ENCODE peak calls at places on chromosomes 16 and 17, in ten cellular contexts. W is stomach, B is spleen, Q is sigmoid colon, D is endothelial cell of umbilical vein, V is transverse colon, A is HepG2, T is Panc1, Y is H1, X is breast epithelium. R is an unnamed sample.

GRCh38 chr16:67560827-67561342 is 1.4 kb upstream of the CTCF start:
- DNase-seq in Q (peak; percentile 38), Y (no peak), D (no peak), B (peak; percentile 48), A (no peak), T (no peak), V (no peak), X (no peak), W (no peak), R (no peak)

GRCh38 chr17:36117505-36118382 is 14.1 kb downstream of the CCL4 start:
- DNase-seq in T (no peak), Q (no peak), X (no peak), A (no peak), B (no peak), V (peak; percentile 34), Y (no peak), W (no peak), D (no peak), R (no peak)

GRCh38 chr17:31398381-31399275 is 7.2 kb downstream of the RAB11FIP4 start:
- DNase-seq in A (no peak), X (no peak), B (peak; percentile 38), W (no peak), Q (no peak), V (no peak), D (no peak), Y (peak; percentile 38), T (no peak), R (no peak)

GRCh38 chr16:85416267-85417109 is 196.6 kb upstream of the GSE1 start:
- DNase-seq in A (peak; percentile 61), W (peak; percentile 88), V (peak; percentile 86), Y (peak; percentile 96), T (no peak), X (no peak), B (peak; percentile 93), D (no peak), Q (peak; percentile 79), R (peak; percentile 92)

GRCh38 chr16:2513405-2514332 is at the start of gene ATP6V0C:
- DNase-seq in Y (peak; percentile 96), V (peak; percentile 96), W (peak; percentile 97), B (peak; percentile 97), D (peak; percentile 76), X (peak; percentile 94), T (no peak), A (peak; percentile 83), Q (peak; percentile 96), R (peak; percentile 99)

GRCh38 chr17:2120550-2121335 is 65.8 kb downstream of the HIC1 start:
- DNase-seq in W (no peak), D (no peak), B (no peak), V (no peak), X (no peak), A (no peak), Y (no peak), T (no peak), Q (no peak), R (no peak)

GRCh38 chr16:30697264-30698138 is 1.5 kb upstream of the SRCAP start:
- DNase-seq in Q (peak; percentile 99), X (no peak), V (no peak), T (peak; percentile 8), A (no peak), W (no peak), D (no peak), B (peak; percentile 8), Y (no peak), R (no peak)

GRCh38 chr16:73068546-73069401 is 20.8 kb upstream of the ZFHX3 start:
- DNase-seq in D (peak; percentile 92), V (peak; percentile 57), A (peak; percentile 63), W (no peak), B (no peak), Y (no peak), Q (peak; percentile 93), T (no peak), X (no peak), R (peak; percentile 27)

GRCh38 chr16:23288726-23289512 is 13.2 kb upstream of the SCNN1B start:
- DNase-seq in D (no peak), A (no peak), Q (no peak), T (no peak), Y (no peak), B (no peak), V (no peak), W (no peak), X (no peak), R (no peak)

GRCh38 chr16:15769239-15769638 is 87.6 kb downstream of the MYH11 start:
- DNase-seq in Q (no peak), W (no peak), X (no peak), A (no peak), V (no peak), D (no peak), Y (no peak), T (no peak), B (no peak), R (no peak)

GRCh38 chr16:30490210-30490609 is 17.7 kb downstream of the ITGAL start:
- DNase-seq in X (peak; percentile 89), Q (no peak), Y (no peak), T (no peak), D (no peak), V (no peak), W (no peak), A (no peak), B (no peak), R (no peak)

GRCh38 chr17:34760931-34761500 is 181.6 kb downstream of the TMEM132E start:
- DNase-seq in Q (peak; percentile 47), V (no peak), B (no peak), Y (no peak), A (no peak), T (no peak), W (no peak), X (peak; percentile 20), D (no peak), R (no peak)

GRCh38 chr16:30472328-30472942 is at the start of gene ITGAL:
- DNase-seq in W (peak; percentile 56), Y (no peak), X (peak; percentile 24), D (no peak), T (no peak), A (no peak), Q (peak; percentile 72), B (peak; percentile 94), V (peak; percentile 72), R (no peak)

GRCh38 chr16:30091474-30092372 is at the start of gene TBX6:
- DNase-seq in Q (peak; percentile 96), X (peak; percentile 86), W (peak; percentile 95), V (peak; percentile 96), B (peak; percentile 99), A (peak; percentile 88), Y (peak; percentile 97), T (no peak), D (peak; percentile 92), R (peak; percentile 97)

GRCh38 chr16:52283581-52284375 is 263.2 kb downstream of the TOX3 start:
- DNase-seq in W (no peak), D (no peak), V (no peak), B (no peak), A (no peak), T (no peak), Y (no peak), Q (no peak), X (no peak), R (no peak)

GRCh38 chr17:79838541-79839274 is 532 bp downstream of the CBX4 start:
- DNase-seq in D (peak; percentile 62), B (peak; percentile 91), T (no peak), W (peak; percentile 55), V (peak; percentile 63), X (no peak), Q (no peak), Y (peak; percentile 73), A (no peak), R (peak; percentile 92)
- TF ChIP-seq POLR2AphosphoS5 in D (no peak), B (peak; percentile 57), T (no peak), W (no peak), V (peak; percentile 10), X (no peak), Q (peak; percentile 39), Y (no peak), A (no peak), R (no peak)

GRCh38 chr17:77455111-77455877 is 314.5 kb downstream of the SEC14L1 start:
- DNase-seq in B (peak; percentile 81), A (peak; percentile 69), W (no peak), X (peak; percentile 86), T (no peak), D (no peak), V (no peak), Q (no peak), Y (no peak), R (peak; percentile 67)

GRCh38 chr17:77456271-77456950 is 315.6 kb downstream of the SEC14L1 start:
- DNase-seq in D (no peak), A (no peak), Q (no peak), Y (no peak), B (peak; percentile 79), T (no peak), V (peak; percentile 45), W (no peak), X (no peak), R (no peak)

GRCh38 chr17:77455878-77456234 is 315.1 kb downstream of the SEC14L1 start:
- DNase-seq in D (no peak), Y (no peak), Q (no peak), A (no peak), B (peak; percentile 77), X (no peak), W (no peak), V (no peak), T (no peak), R (no peak)

GRCh38 chr17:77453613-77454559 is 313.1 kb downstream of the SEC14L1 start:
- DNase-seq in X (peak; percentile 76), A (peak; percentile 98), Y (no peak), T (no peak), D (no peak), W (peak; percentile 85), Q (no peak), V (peak; percentile 89), B (peak; percentile 90), R (peak; percentile 66)

DNA sequence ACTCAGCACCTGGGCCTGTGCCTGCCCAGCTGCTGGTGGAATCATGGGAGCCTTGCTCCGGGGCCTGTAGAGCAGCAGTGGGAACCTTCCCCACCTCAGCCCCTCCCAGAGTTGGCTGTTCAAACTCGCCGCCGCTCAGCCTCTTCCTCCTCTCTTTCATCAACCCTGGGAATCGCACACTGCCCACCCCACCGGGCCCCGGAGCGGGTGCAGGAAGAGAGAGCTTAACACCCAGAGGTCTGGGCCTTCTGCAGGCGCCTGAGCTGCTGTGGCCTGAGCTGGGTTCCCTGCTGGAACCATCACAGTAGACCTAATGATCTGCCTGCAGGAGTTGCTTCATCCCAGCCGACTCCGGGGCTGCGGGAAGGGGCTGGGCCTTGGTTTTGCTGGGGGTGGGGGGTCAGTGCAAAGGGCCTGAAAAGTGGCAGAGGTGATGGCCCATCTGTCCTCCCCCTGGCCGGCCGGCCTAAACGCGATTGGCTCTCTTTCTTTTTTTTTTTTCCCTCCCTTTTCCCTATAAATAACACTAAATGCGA is 313.9 kb downstream of the SEC14L1 start:
- DNase-seq in X (no peak), V (no peak), Q (no peak), B (peak; percentile 85), Y (no peak), T (no peak), A (peak; percentile 70), W (no peak), D (no peak), R (no peak)
- H3K4me1 ChIP-seq in X (peaks cover 44% of the 10 kb centered on the region), V (peaks cover 54% of the 10 kb centered on the region), Q (peaks cover 95% of the 10 kb centered on the region), B (peaks cover 94% of the 10 kb centered on the region), Y (peaks cover 28% of the 10 kb centered on the region), T (peaks cover 74% of the 10 kb centered on the region), A (peaks cover 81% of the 10 kb centered on the region), W (peaks cover 100% of the 10 kb centered on the region), D (peaks cover 28% of the 10 kb centered on the region), R (peaks cover 71% of the 10 kb centered on the region)

GRCh38 chr16:89295071-89295900 is 77.8 kb downstream of the ZNF778 start:
- DNase-seq in W (no peak), A (no peak), T (no peak), D (no peak), X (no peak), Q (no peak), Y (no peak), B (no peak), V (no peak), R (no peak)
- TF ChIP-seq POLR2AphosphoS5 in W (no peak), A (no peak), T (no peak), D (no peak), X (no peak), Q (no peak), Y (no peak), B (no peak), V (no peak), R (no peak)

GRCh38 chr17:45370949-45371413 is 54.2 kb upstream of the MAP3K14 start:
- DNase-seq in W (no peak), A (no peak), B (no peak), Y (no peak), Q (peak; percentile 6), X (no peak), D (no peak), V (no peak), T (no peak), R (no peak)
- H3K4me1 ChIP-seq in W (peaks cover 44% of the 10 kb centered on the region), A (peaks cover 40% of the 10 kb centered on the region), B (peaks cover 17% of the 10 kb centered on the region), Y (peaks cover 10% of the 10 kb centered on the region), Q (peaks cover 30% of the 10 kb centered on the region), X (peaks cover 4% of the 10 kb centered on the region), D (peaks cover 20% of the 10 kb centered on the region), V (peaks cover 3% of the 10 kb centered on the region), T (peaks cover 50% of the 10 kb centered on the region), R (peaks cover 16% of the 10 kb centered on the region)

R was measured in upper lobe of left lung.